ENCODE peak calls at places on chromosomes 1 and 21, in six cellular contexts. M is GM23338, J is GM23248, S is neural progenitor cell, Q is mammary epithelial cell, Y is keratinocyte. P is an unnamed sample. For H3K36me3, the result is how much of the 10 kb centered on the place peaks cover.

GRCh38 chr1:229296541-229296941 is 25.6 kb downstream of the RAB4A start:
- DNase-seq in Y (no peak), Q (peak), S (no peak), J (peak), M (no peak), P (peak)

GRCh38 chr1:25554886-25555752 is 11.7 kb downstream of the LDLRAP1 start:
- DNase-seq in Y (no peak), J (no peak), M (no peak), S (no peak), Q (no peak), P (no peak)

GRCh38 chr1:180863158-180863775 is 49.4 kb upstream of the KIAA1614 start:
- DNase-seq in J (peak), S (peak), Y (no peak), Q (peak), M (peak), P (peak)

GRCh38 chr1:24443241-24443656 is 27.6 kb downstream of the NIPAL3 start:
- DNase-seq in M (peak), S (peak), Y (no peak), J (no peak), Q (no peak), P (no peak)

GRCh38 chr1:21652937-21653743 is 16.0 kb downstream of the RAP1GAP start:
- DNase-seq in S (no peak), J (no peak), Y (no peak), M (no peak), Q (no peak), P (no peak)

GRCh38 chr1:224127925-224128819 is 14.3 kb downstream of the FBXO28 start:
- DNase-seq in J (peak), Q (peak), M (no peak), Y (no peak), S (no peak), P (no peak)

GRCh38 chr1:232413674-232414073 is 216.3 kb downstream of the SIPA1L2 start:
- DNase-seq in Y (no peak), Q (no peak), S (no peak), M (no peak), J (no peak), P (no peak)

GRCh38 chr1:157418659-157419058 is 133.7 kb downstream of the FCRL5 start:
- DNase-seq in S (no peak), Y (no peak), J (no peak), Q (peak), M (no peak), P (no peak)

GRCh38 chr1:90721210-90722194 is 4.4 kb upstream of the BARHL2 start:
- DNase-seq in Q (peak), S (peak), J (peak), Y (no peak), M (peak), P (peak)

GRCh38 chr1:216809649-216810048 is 86.4 kb upstream of the ESRRG start:
- DNase-seq in J (no peak), M (no peak), Q (no peak), Y (no peak), S (no peak), P (no peak)

GRCh38 chr1:119448112-119448511 is 33.2 kb downstream of the HSD3B2 start:
- DNase-seq in M (peak), Q (peak), S (peak), J (peak), Y (no peak), P (no peak)

GRCh38 chr1:185720633-185721272 is 13.4 kb upstream of the HMCN1 start:
- DNase-seq in M (peak), Y (no peak), Q (peak), J (peak), S (peak), P (peak)

GRCh38 chr1:80155371-80155770 is 1148.8 kb upstream of the ADGRL4 start:
- DNase-seq in J (no peak), M (peak), S (peak), Q (no peak), Y (no peak), P (peak)

GRCh38 chr1:211648980-211649934 is 26.2 kb downstream of the NEK2 start:
- DNase-seq in J (no peak), Q (no peak), Y (no peak), M (no peak), S (no peak), P (peak)

GRCh38 chr1:10339815-10340214 is 59.0 kb upstream of the PGD start:
- DNase-seq in M (peak), J (peak), Y (no peak), S (peak), Q (peak), P (peak)

GRCh38 chr1:48741380-48741779 is 35.3 kb downstream of the BEND5 start:
- DNase-seq in J (no peak), Y (no peak), Q (no peak), S (no peak), M (no peak), P (no peak)

GRCh38 chr1:35544976-35545375 is 12.2 kb downstream of the KIAA0319L start:
- DNase-seq in Q (no peak), Y (no peak), S (peak), M (peak), J (peak), P (peak)

GRCh38 chr21:38095220-38095619 is 161.6 kb upstream of the KCNJ15 start:
- DNase-seq in J (peak), M (no peak), S (no peak), Y (no peak), Q (no peak), P (no peak)

GRCh38 chr1:25700626-25701025 is 84.0 kb downstream of the MAN1C1 start:
- DNase-seq in Y (no peak), J (peak), Q (no peak), M (peak), S (peak), P (no peak)

GRCh38 chr21:23131177-23131576 is 2133.0 kb downstream of the NCAM2 start:
- DNase-seq in Q (no peak), S (peak), J (no peak), Y (no peak), M (peak), P (no peak)

GRCh38 chr1:27119270-27119618 is 35.7 kb downstream of the SLC9A1 start:
- DNase-seq in S (no peak), J (peak), M (no peak), Q (no peak), Y (no peak), P (no peak)

GRCh38 chr1:198545156-198545555 is 4.7 kb upstream of the ATP6V1G3 start:
- DNase-seq in M (no peak), Q (no peak), Y (no peak), J (no peak), S (no peak), P (no peak)
- H2AFZ ChIP-seq in M (no peak), Q (no peak), Y (no peak), J (no peak), S (no peak), P (no peak)

GRCh38 chr1:110606784-110607662 is 865 bp upstream of the KCNA2 start:
- DNase-seq in Q (no peak), Y (no peak), S (peak), M (peak), J (peak), P (peak)

GRCh38 chr1:110607663-110608230 is 1.6 kb upstream of the KCNA2 start:
- DNase-seq in M (peak), J (no peak), Q (no peak), S (peak), Y (no peak), P (no peak)

GRCh38 chr1:110610084-110610483 is 3.9 kb upstream of the KCNA2 start:
- DNase-seq in M (no peak), Y (no peak), Q (no peak), S (no peak), J (no peak), P (no peak)

GRCh38 chr1:110605901-110606783 is at the start of gene KCNA2:
- DNase-seq in S (peak), J (peak), Q (no peak), Y (no peak), M (peak), P (peak)

GRCh38 chr1:110608247-110608646 is 2.1 kb upstream of the KCNA2 start:
- DNase-seq in Y (no peak), J (no peak), S (no peak), M (no peak), Q (no peak), P (no peak)
- TF ChIP-seq EZH2 in Y (no peak), J (no peak), S (no peak), M (no peak), Q (no peak), P (no peak)

GRCh38 chr21:45156459-45156858 is 82.1 kb downstream of the ADARB1 start:
- DNase-seq in Q (no peak), M (no peak), Y (no peak), J (no peak), S (no peak), P (no peak)

GRCh38 chr21:45153358-45154318 is 79.3 kb downstream of the ADARB1 start:
- DNase-seq in S (no peak), M (no peak), J (peak), Y (no peak), Q (no peak), P (no peak)

GRCh38 chr21:45152265-45152746 is 77.9 kb downstream of the ADARB1 start:
- DNase-seq in S (peak), Y (no peak), J (no peak), M (peak), Q (no peak), P (peak)

GRCh38 chr21:45155910-45156309 is 81.5 kb downstream of the ADARB1 start:
- DNase-seq in M (no peak), Q (no peak), Y (no peak), S (no peak), J (no peak), P (no peak)

GRCh38 chr21:45154511-45155508 is 80.4 kb downstream of the ADARB1 start:
- DNase-seq in S (no peak), Q (peak), M (peak), J (peak), Y (no peak), P (no peak)
- H3K36me3 ChIP-seq in S (under half), Q (under half), M (under half), J (under half), Y (under half), P (under half)

GRCh38 chr1:171476829-171477228 is 8.5 kb upstream of the PRRC2C start:
- DNase-seq in J (no peak), Y (no peak), S (no peak), Q (no peak), M (no peak), P (no peak)
- H2AFZ ChIP-seq in J (no peak), Y (no peak), S (no peak), Q (no peak), M (no peak), P (no peak)

GRCh38 chr1:4121834-4122512 is 221.9 kb upstream of the C1orf174 start:
- DNase-seq in J (no peak), Y (no peak), Q (no peak), S (no peak), M (no peak), P (no peak)

GRCh38 chr1:4121293-4121684 is 221.2 kb upstream of the C1orf174 start:
- DNase-seq in J (no peak), Q (no peak), M (no peak), Y (no peak), S (no peak), P (no peak)

GRCh38 chr1:4119516-4120220 is 219.6 kb upstream of the C1orf174 start:
- DNase-seq in J (no peak), M (no peak), Q (no peak), Y (no peak), S (no peak), P (no peak)

GRCh38 chr1:4118746-4119515 is 218.9 kb upstream of the C1orf174 start:
- DNase-seq in Y (no peak), S (no peak), Q (no peak), M (no peak), J (no peak), P (no peak)

DNA sequence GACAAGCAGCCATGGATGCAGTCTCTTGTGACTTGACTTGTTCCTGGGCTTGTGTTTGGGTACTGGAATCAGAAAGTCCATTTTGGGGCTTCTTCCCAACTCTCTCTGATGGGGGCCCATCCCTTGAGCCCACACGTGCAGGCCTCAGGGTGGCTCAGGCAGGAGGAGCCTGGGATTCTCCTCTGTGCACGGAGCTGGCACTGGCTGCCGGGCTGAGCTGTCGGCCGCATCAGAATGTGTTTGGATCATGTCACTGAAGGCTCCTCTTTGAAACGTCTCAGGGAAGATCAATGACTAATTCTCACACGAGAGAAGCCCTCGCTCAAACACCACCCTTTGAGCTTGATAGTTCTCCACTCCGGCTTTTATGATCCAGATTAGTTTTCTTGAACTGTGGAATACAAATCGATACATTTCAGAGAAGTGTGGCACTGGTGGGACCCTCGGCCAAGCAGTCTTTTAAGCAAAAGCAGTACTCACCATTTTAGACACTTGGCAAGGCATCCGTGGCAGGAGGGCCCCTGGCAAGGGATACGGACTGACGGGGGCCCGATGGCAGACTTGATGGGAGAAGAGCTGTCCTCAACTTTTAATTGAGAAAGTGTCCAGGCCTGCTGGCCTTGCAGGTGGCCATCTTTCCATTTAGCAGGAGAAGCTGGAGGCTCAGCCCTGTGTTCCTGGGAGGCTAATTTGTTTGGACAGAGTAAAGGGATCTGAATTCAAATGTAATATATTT is 220.7 kb upstream of the C1orf174 start:
- DNase-seq in Q (no peak), S (no peak), J (no peak), Y (no peak), M (no peak), P (no peak)
- TF ChIP-seq EZH2 in Q (no peak), S (no peak), J (no peak), Y (no peak), M (no peak), P (no peak)

GRCh38 chr21:42537106-42537742 is 23.6 kb downstream of the SLC37A1 start:
- DNase-seq in S (peak), J (peak), Q (no peak), Y (no peak), M (no peak), P (no peak)
- H3K36me3 ChIP-seq in S (under half), J (under half), Q (under half), Y (under half), M (under half), P (under half)

GRCh38 chr1:213820362-213821149 is 167.2 kb upstream of the PROX1 start:
- DNase-seq in Q (no peak), S (no peak), Y (no peak), M (no peak), J (no peak), P (peak)
- H2AFZ ChIP-seq in Q (no peak), S (no peak), Y (no peak), M (no peak), J (no peak), P (no peak)

P was measured in hepatocyte.